ENCODE peak calls at places on chromosomes 1 and 21, in four cellular contexts. P is H7, H is AG09309, W is astrocyte of the cerebellum. U is an unnamed sample.

GRCh38 chr1:114118351-114118990 is 35.2 kb downstream of the SYT6 start:
- DNase-seq in W (no peak), P (peak; percentile 87), H (no peak), U (no peak)

GRCh38 chr1:157862114-157863070 is 20.8 kb upstream of the CD5L start:
- DNase-seq in W (no peak), P (no peak), H (no peak), U (no peak)

GRCh38 chr1:2786329-2787162 is 14.9 kb downstream of the TTC34 start:
- DNase-seq in W (no peak), H (no peak), P (peak; percentile 58), U (no peak)

GRCh38 chr1:236342403-236343245 is 51.5 kb upstream of the EDARADD start:
- DNase-seq in W (no peak), H (peak; percentile 3), P (no peak), U (no peak)

GRCh38 chr1:36359911-36360310 is 25.8 kb downstream of the STK40 start:
- DNase-seq in P (no peak), H (no peak), W (no peak), U (no peak)

GRCh38 chr1:11483581-11484320 is 4.8 kb downstream of the DISP3 start:
- DNase-seq in W (no peak), P (no peak), H (no peak), U (no peak)

GRCh38 chr1:115069186-115069585 is 20.1 kb downstream of the TSPAN2 start:
- DNase-seq in W (no peak), P (no peak), H (peak; percentile 64), U (no peak)

GRCh38 chr1:247360991-247361721 is 29.5 kb upstream of the ZNF496 start:
- DNase-seq in W (no peak), P (no peak), H (no peak), U (no peak)

GRCh38 chr1:235067396-235068154 is 61.1 kb downstream of the TOMM20 start:
- DNase-seq in H (peak; percentile 99), W (peak; percentile 99), P (no peak), U (peak; percentile 97)

GRCh38 chr1:84611796-84612195 is 37.6 kb upstream of the CTBS start:
- DNase-seq in H (no peak), P (no peak), W (peak; percentile 11), U (no peak)

GRCh38 chr1:96901783-96902363 is 180.3 kb downstream of the PTBP2 start:
- DNase-seq in P (no peak), H (no peak), W (no peak), U (no peak)

GRCh38 chr1:61230523-61230922 is 148.2 kb downstream of the NFIA start:
- DNase-seq in W (no peak), H (no peak), P (no peak), U (no peak)

GRCh38 chr21:44427241-44428120 is 27.8 kb upstream of the LRRC3 start:
- DNase-seq in H (no peak), W (no peak), P (peak; percentile 46), U (no peak)

GRCh38 chr1:167342846-167343245 is 122.2 kb downstream of the POU2F1 start:
- DNase-seq in W (no peak), P (no peak), H (no peak), U (no peak)

GRCh38 chr1:67749844-67750689 is 65.1 kb downstream of the GADD45A start:
- DNase-seq in W (peak; percentile 73), H (peak; percentile 55), P (no peak), U (peak; percentile 89)

GRCh38 chr1:40772146-40772770 is 11.3 kb upstream of the KCNQ4 start:
- DNase-seq in W (no peak), H (no peak), P (peak; percentile 19), U (no peak)

GRCh38 chr1:214453109-214453722 is 98.2 kb downstream of the PTPN14 start:
- DNase-seq in H (no peak), P (no peak), W (no peak), U (peak; percentile 74)

GRCh38 chr1:225872075-225872430 is 10.1 kb downstream of the TMEM63A start:
- DNase-seq in P (no peak), W (no peak), H (no peak), U (no peak)

GRCh38 chr1:84869750-84870149 is 23.3 kb downstream of the LPAR3 start:
- DNase-seq in W (no peak), P (no peak), H (peak; percentile 74), U (no peak)

GRCh38 chr1:30903343-30904034 is 5.1 kb downstream of the SDC3 start:
- DNase-seq in P (peak; percentile 53), H (no peak), W (no peak), U (no peak)

DNA sequence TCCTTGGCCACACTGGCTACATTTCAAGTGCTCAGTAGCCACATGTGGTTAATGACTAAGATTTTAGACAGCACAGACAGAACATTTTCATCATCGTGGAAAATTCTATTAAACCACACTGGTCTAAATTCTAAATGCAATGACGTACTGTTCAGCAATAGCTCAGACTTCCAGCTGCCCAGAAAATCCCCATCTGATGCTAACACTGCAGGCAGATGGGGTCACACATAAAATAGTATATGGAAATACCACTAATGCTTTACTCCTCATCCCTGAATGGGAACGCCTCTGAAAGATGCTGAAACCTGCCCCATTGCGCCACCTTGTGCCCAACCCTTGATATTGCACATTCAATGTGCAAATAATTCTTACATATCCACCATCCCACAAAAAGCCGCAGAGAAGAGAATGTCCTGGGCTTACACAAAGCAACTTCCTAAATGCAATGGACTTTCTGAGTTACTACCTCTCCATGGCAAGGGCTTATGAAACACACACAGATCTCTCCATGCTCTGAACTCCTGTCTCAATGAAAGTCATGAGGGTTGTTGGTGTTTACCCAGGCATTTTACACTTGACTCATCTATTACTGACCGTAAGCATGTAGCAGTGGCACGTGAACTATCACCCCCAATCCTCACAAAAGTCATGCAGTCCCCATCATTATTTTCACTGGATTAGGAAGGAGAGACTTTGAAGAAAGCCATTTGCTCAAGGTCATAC is 20.3 kb upstream of the SLC5A9 start:
- DNase-seq in H (peak; percentile 76), P (peak; percentile 61), W (peak; percentile 97), U (peak; percentile 89)
- H3K4me3 ChIP-seq in H (no peak overlapping the region), P (no peak overlapping the region), W (no peak overlapping the region), U (no peak overlapping the region)

DNA sequence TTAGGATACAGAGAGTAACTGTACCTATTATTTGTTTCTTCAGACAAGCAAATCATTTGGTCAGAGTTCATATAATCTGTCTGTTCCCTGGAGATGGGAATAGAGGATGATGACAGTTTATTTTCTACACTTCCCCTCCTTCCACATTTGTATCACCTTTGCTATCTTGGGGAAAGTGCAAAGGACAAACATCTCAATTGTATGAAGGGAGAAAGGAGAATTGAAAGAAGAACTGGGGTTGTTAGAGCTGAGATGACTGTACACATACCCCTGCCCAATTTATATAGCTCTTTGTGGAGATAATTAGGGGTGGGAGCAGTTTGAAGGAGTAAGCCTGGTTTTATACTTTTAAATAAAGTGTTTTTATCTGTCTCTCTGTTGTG is 14.0 kb downstream of the POLR3GL start:
- DNase-seq in H (no peak), P (no peak), W (no peak), U (no peak)
- H3K4me3 ChIP-seq in H (no peak overlapping the region), P (no peak overlapping the region), W (no peak overlapping the region), U (no peak overlapping the region)

GRCh38 chr1:217472915-217473314 is 158.0 kb downstream of the GPATCH2 start:
- DNase-seq in W (no peak), P (no peak), H (no peak), U (no peak)
- H3K4me3 ChIP-seq in W (no peak overlapping the region), P (no peak overlapping the region), H (no peak overlapping the region), U (no peak overlapping the region)

DNA sequence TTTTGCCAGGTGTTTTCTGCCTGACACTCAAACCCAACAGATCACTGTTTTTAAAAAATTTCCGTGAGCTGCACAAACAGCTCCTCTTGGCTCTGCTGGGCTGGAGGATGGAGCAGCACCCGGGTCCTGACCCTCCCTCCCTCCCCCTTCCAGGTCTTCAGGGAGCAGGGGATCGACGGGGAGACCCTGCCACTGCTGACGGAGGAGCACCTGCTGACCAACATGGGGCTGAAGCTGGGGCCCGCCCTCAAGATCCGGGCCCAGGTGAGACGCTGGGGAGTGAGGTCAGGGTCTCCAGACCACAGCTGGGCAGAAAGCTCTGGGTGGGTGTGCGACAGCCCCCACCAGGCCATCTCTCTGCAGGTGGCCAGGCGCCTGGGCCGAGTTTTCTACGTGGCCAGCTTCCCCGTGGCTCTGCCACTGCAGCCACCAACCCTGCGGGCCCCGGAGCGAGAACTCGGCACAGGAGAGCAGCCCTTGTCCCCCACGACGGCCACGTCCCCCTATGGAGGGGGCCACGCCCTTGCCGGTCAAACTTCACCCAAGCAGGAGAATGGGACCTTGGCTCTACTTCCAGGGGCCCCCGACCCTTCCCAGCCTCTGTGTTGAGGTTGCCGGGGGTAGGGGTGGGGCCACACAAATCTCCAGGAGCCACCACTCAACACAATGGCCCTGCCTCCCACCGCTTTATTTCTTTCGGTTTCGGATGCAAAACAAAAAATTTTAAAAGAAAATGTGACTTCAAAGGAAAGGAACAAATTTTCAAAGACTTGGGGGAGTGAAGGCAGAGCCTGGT is 15.3 kb downstream of the NOC2L start:
- DNase-seq in W (no peak), H (no peak), P (peak; percentile 81), U (no peak)
- H3K4me3 ChIP-seq in W (peak overlapping the region; percentile 42), H (no peak overlapping the region), P (no peak overlapping the region), U (no peak overlapping the region)

DNA sequence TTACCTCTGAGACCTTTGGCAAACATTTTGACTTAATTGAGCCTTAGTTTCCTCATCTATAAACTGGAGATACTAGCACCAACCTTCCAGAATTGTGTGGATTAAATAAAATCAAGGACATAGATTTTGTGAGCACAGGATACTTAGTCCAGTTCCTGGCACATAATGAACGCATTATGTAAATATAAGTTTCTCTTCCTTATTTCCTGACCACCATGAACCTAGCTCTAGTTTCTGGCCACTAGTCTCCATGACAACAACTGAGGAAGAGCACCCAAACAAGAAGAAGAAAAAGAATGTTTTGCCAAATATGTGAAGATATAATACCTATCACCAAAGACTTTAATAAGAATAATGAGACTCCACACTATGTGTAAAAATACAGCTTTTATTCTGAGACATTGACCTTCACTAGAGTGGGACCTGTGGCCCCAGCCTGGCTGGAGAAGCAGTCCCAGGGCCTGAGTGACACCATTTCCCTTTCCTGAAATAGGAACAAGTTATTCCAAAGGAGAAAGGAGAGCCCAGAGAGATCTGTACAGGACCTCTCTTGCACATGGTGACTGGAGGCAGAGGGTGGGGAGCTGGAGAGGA is 894 bp upstream of the USF1 start:
- DNase-seq in H (no peak), P (no peak), W (no peak), U (no peak)
- H3K4me3 ChIP-seq in H (peak overlapping the region; percentile 96), P (peak overlapping the region; percentile 95), W (peak overlapping the region; percentile 90), U (peak overlapping the region; percentile 66)

DNA sequence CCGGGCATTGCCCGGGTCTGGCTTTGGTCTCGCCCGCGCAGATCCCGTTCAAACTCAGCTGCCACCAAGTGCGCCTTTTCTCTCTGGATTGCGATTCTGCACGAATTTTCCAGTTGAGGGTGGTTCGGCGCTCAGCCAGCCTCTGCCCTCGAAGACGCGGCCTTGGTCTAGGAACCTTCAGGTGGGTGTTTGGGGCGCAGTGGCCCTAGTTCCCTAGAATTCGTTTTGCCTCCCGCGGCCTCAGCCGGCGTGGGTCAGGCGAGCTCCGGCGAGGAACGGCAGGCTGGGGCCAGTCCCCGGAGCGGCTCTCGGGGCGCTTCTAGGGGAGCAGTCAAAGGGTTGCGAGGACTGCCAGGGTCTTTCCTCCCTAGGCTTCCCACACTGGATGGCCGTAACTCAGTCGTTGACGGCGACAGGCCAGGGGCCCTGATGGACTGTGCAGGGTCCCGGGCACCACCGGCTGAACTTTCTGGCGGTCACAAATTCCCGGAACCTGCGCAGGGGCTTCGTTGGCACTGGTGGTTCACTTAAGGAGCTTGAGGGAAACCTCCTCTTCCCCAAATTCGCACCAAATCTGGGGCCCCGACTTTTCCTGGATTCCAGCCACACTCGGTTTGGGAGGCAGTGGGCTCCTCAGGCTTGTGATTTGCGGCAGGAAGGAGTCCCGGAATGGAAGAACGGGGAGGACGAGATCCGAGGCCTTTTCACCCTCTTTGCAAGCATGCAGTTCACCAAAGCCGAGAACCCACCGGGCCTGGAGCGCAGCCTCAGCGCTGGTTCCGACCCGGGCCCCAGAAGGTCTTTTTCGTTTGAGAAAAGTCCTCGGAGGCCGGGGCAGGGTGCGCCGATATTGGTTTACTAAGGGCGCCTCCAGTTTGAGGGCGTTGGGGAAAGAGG is 1.2 kb downstream of the DMBX1 start:
- DNase-seq in W (no peak), H (no peak), P (peak; percentile 76), U (no peak)
- H3K4me3 ChIP-seq in W (no peak overlapping the region), H (no peak overlapping the region), P (peak overlapping the region; percentile 46), U (no peak overlapping the region)